ENCODE peak calls at places on chromosomes 2 and 18, in seven cellular contexts. Q is breast epithelium; H is astrocyte of the cerebellum; G is left ventricle myocardium inferior; J is left lung; V is AG10803; K is CD4-positive, alpha-beta T cell. B is an unnamed sample.

GRCh38 chr2:162037028-162037795 is 36.8 kb downstream of the DPP4 start:
- DNase-seq in H (no peak), K (no peak), V (no peak), J (no peak), Q (no peak), G (no peak), B (no peak)

GRCh38 chr2:178480227-178481181 is at the start of gene PLEKHA3:
- DNase-seq in G (peak), J (peak), V (peak), K (peak), Q (peak), H (peak), B (peak)

GRCh38 chr2:135281375-135281774 is 229.3 kb downstream of the RAB3GAP1 start:
- DNase-seq in H (no peak), K (no peak), G (no peak), Q (no peak), J (no peak), V (no peak), B (no peak)

GRCh38 chr2:30693821-30694281 is 113.4 kb downstream of the CAPN13 start:
- DNase-seq in G (no peak), J (no peak), V (no peak), H (no peak), Q (no peak), K (no peak), B (no peak)

GRCh38 chr2:7011376-7012083 is 94.3 kb downstream of the RNF144A start:
- DNase-seq in J (no peak), G (no peak), H (peak), Q (no peak), K (no peak), V (peak), B (no peak)

GRCh38 chr2:71669628-71670429 is 216.5 kb downstream of the DYSF start:
- DNase-seq in G (no peak), H (no peak), Q (no peak), V (no peak), J (no peak), K (no peak), B (no peak)

GRCh38 chr2:141697035-141697434 is 433.8 kb downstream of the LRP1B start:
- DNase-seq in G (no peak), H (no peak), Q (no peak), K (no peak), J (no peak), V (no peak), B (no peak)

GRCh38 chr2:12923907-12924610 is 207.3 kb downstream of the TRIB2 start:
- DNase-seq in H (peak), K (no peak), V (peak), J (no peak), Q (no peak), G (no peak), B (no peak)

GRCh38 chr2:127076924-127077323 is 30.0 kb downstream of the BIN1 start:
- DNase-seq in G (no peak), J (no peak), Q (no peak), K (no peak), H (no peak), V (no peak), B (no peak)

GRCh38 chr18:24560511-24560981 is 100.1 kb downstream of the HRH4 start:
- DNase-seq in G (no peak), J (peak), K (no peak), H (no peak), Q (no peak), V (no peak), B (no peak)

GRCh38 chr2:218898109-218898878 is 17.6 kb downstream of the WNT10A start:
- DNase-seq in G (peak), J (peak), V (peak), K (peak), Q (no peak), H (no peak), B (peak)

GRCh38 chr2:190792956-190793888 is 87.4 kb upstream of the GLS start:
- DNase-seq in J (no peak), K (no peak), G (no peak), V (no peak), Q (no peak), H (no peak), B (no peak)

GRCh38 chr2:161139098-161139987 is 20.9 kb upstream of the TANK start:
- DNase-seq in J (no peak), K (no peak), G (no peak), Q (no peak), H (no peak), V (peak), B (no peak)

GRCh38 chr2:8277921-8278571 is 403.8 kb upstream of the ID2 start:
- DNase-seq in Q (no peak), J (no peak), V (no peak), G (no peak), K (no peak), H (no peak), B (no peak)

GRCh38 chr2:61454383-61454782 is 16.5 kb downstream of the USP34 start:
- DNase-seq in H (no peak), J (no peak), V (no peak), G (no peak), K (no peak), Q (no peak), B (no peak)

GRCh38 chr18:11066038-11066437 is 83.3 kb downstream of the PIEZO2 start:
- DNase-seq in G (no peak), H (no peak), J (no peak), V (no peak), K (no peak), Q (no peak), B (no peak)

DNA sequence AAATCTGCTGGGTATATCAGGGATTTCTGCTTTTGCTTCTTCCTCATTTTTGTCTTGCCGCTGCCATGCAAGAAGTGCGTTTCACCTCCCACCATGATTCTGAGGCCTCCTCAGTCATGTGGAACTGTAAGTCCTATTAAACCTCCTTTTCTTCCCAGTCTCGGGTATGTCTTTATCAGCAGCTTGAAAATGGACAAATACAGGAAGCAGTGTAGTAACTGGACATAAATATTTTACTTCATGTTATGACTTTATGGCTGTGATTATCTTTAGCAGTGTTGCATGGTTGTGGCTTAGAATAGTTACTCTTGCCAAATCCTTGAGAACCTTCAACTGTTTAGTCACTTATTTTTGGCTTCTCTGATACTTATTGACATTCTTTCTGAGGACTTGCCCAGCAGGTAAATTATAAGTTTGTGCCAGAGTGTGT is 66.2 kb upstream of the DLX2 start:
- DNase-seq in Q (no peak), V (peak), G (no peak), H (peak), K (no peak), J (no peak), B (no peak)
- TF ChIP-seq CTCF in Q (no peak), V (no peak), G (no peak), H (no peak), K (no peak), J (no peak), B (no peak)

DNA sequence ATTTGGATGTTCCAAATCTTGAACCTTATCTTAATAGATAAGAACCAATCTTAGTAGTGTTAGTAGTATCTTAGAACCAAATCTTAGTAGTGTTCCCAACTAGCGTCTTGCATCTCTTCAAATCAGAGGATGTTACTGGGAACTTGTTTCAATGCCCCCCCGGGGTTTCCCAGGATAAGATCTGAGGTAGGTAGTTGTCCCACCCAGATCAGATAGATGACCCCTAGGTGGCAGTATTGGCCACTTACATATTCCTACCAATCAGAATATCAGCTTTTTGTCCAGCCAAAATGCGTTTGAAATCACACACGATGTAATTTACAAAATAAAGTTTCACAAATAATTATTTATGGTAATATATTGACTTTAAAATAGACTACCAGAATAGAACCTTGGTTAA is 314.8 kb downstream of the MBD2 start:
- DNase-seq in J (no peak), H (no peak), K (no peak), V (peak), Q (no peak), G (no peak), B (no peak)
- TF ChIP-seq CTCF in J (no peak), H (peak), K (peak), V (peak), Q (no peak), G (peak), B (peak)

GRCh38 chr2:3403587-3404334 is 24.3 kb downstream of the TRAPPC12 start:
- DNase-seq in J (no peak), V (no peak), Q (no peak), H (no peak), G (no peak), K (no peak), B (no peak)

GRCh38 chr2:3399829-3400228 is 20.3 kb downstream of the TRAPPC12 start:
- DNase-seq in J (no peak), G (peak), K (no peak), H (no peak), Q (no peak), V (peak), B (peak)

GRCh38 chr2:3396920-3397559 is 17.5 kb downstream of the TRAPPC12 start:
- DNase-seq in Q (no peak), K (no peak), V (no peak), G (no peak), J (no peak), H (no peak), B (no peak)

GRCh38 chr2:3399403-3399802 is 19.9 kb downstream of the TRAPPC12 start:
- DNase-seq in K (no peak), Q (no peak), V (no peak), J (no peak), G (no peak), H (no peak), B (no peak)

GRCh38 chr2:3398837-3399236 is 19.3 kb downstream of the TRAPPC12 start:
- DNase-seq in K (no peak), V (no peak), J (no peak), G (no peak), H (no peak), Q (no peak), B (no peak)
- TF ChIP-seq CTCF in K (no peak), V (no peak), J (no peak), G (no peak), H (no peak), Q (no peak), B (no peak)

GRCh38 chr2:107932986-107933385 is 53.3 kb upstream of the SLC5A7 start:
- DNase-seq in K (no peak), H (peak), G (no peak), V (peak), Q (no peak), J (no peak), B (no peak)
- TF ChIP-seq CTCF in K (no peak), H (peak), G (peak), V (peak), Q (no peak), J (no peak), B (peak)

DNA sequence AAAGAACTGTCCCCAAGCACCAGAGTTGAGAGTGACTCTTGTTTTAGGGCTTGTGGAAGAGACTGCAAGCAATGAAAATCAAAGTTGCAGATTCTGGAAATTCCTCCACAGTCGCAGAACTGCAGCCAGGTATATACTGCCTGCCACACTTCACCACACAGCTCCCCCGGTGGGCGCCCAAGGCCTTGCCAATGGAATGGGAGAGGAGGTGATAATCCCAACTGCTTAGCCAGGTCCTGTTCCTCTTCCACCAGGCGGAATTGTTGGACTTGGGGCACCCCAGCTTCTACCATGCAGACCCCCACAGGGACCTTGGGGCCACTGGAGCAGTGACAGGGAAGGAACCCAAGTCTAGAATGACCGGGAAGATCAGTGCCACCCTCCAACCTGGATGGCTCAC is 4.8 kb upstream of the PDIA6 start:
- DNase-seq in G (no peak), K (no peak), V (no peak), H (no peak), J (no peak), Q (no peak), B (no peak)
- TF ChIP-seq CTCF in G (no peak), K (peak), V (peak), H (peak), J (no peak), Q (no peak), B (no peak)

GRCh38 chr18:49784427-49785185 is 28.7 kb downstream of the ACAA2 start:
- DNase-seq in K (no peak), G (no peak), J (no peak), V (peak), H (no peak), Q (no peak), B (no peak)
- TF ChIP-seq CTCF in K (no peak), G (no peak), J (no peak), V (peak), H (peak), Q (no peak), B (no peak)

DNA sequence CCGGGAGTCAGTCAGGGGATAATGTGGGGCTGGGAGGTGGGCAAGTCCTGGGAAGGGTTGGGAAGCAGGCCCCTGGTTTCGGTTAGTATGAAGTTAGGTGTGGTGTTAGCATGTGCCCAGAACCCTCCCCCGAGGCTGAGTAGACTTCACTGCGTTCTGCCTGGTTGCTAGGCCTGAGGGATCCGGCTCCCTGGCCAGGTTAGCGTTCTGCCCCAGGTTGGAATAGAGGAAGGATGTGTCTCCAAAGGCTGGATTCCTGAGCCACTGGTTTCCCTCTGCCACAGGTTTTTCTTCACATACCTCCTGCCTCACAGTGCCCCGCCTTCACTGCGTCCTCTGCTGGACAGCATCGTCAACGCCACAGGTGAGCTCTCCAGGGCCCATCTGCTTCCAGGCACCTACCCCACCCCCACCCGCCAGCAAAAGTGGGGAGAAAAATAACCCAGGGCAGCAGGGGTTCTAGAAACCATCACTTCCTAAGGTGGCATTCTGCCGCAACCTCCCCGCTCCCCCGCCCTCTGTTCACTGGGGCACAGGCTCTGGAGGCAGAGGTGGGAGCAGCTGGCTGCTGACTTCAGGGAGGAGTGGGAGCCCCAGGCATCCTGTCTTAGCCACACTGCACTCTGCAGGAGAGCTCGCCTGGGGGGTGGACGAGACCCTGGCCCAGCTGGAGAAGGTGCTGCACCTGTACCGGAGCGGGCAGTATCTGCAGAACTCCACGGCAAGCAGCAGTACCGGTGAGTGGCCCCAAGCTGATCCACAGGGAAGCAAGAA is 7.0 kb downstream of the PKDCC start:
- DNase-seq in G (no peak), J (no peak), K (no peak), H (no peak), V (no peak), Q (no peak), B (no peak)
- TF ChIP-seq CTCF in G (no peak), J (no peak), K (no peak), H (no peak), V (no peak), Q (no peak), B (no peak)

DNA sequence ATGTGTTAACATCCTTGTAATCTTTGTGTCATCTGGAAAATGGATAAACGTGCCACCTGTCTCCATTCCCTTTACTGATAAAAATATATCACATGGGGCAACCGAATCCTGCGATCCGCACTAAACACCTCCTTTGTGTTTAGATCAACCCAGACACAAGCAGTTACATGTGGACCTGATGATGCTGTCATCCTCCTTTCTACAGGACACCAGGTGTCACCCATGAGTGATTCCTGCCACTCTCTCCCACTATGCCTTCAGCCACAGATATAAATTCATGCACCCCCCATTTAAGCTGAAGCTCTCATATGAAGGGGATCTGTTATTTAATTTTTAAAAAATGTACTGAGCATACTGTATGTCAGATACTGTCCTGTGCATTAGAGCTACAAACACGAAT is 81.3 kb downstream of the VIT start:
- DNase-seq in G (no peak), Q (no peak), K (no peak), V (no peak), H (no peak), J (no peak), B (no peak)
- TF ChIP-seq CTCF in G (no peak), Q (no peak), K (no peak), V (no peak), H (no peak), J (no peak), B (no peak)

DNA sequence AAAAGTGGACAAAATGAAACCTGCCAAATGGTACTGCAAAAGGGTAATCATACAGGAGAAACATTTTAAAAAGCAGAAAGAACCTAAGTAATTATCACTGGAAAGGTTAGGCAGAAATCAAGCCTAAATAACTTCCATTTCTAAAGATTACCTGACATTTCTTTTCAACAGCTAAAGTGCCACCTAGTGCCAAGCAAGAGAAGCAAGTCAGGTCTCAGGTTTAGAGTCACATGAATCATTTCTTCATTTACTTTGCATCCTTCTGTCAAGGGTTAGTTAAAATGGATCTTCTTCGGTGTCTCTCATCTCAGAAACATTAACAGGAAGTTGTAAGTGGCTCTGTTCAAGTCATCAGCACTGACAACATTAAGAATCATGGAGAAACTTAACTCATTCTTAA is 90.3 kb downstream of the AKAIN1 start:
- DNase-seq in H (no peak), V (no peak), J (no peak), K (no peak), Q (no peak), G (no peak), B (no peak)
- TF ChIP-seq CTCF in H (no peak), V (no peak), J (peak), K (peak), Q (no peak), G (no peak), B (peak)